ENCODE peak calls at places on chromosome 10, in five cellular contexts. O, P, G, M and W are unnamed samples.

GRCh38 chr10:115082521-115082920 is 10.6 kb upstream of the ATRNL1 start:
- DNase-seq in P (peak; percentile 11), O (no peak), M (peak; percentile 41), G (no peak), W (peak; percentile 80)

GRCh38 chr10:133355266-133355665 is 2.6 kb downstream of the FUOM start:
- DNase-seq in M (no peak), G (no peak), O (no peak), P (no peak), W (no peak)

GRCh38 chr10:52322941-52323340 is 8.9 kb downstream of the DKK1 start:
- DNase-seq in M (no peak), O (no peak), P (peak; percentile 21), G (no peak), W (no peak)

GRCh38 chr10:95181731-95182130 is 12.3 kb upstream of the ACSM6 start:
- DNase-seq in G (no peak), M (no peak), P (peak; percentile 18), O (no peak), W (no peak)

GRCh38 chr10:110208614-110209398 is 1.4 kb downstream of the MXI1 start:
- DNase-seq in O (peak; percentile 49), M (peak; percentile 39), P (peak; percentile 57), G (peak; percentile 64), W (peak; percentile 89)

GRCh38 chr10:114953047-114953446 is 15.1 kb downstream of the TRUB1 start:
- DNase-seq in M (no peak), P (no peak), G (no peak), O (no peak), W (no peak)

GRCh38 chr10:71963351-71963755 is 842 bp upstream of the CHST3 start:
- DNase-seq in M (peak; percentile 50), G (no peak), O (no peak), P (peak; percentile 55), W (peak; percentile 82)

GRCh38 chr10:59885430-59886134 is 20.8 kb downstream of the CCDC6 start:
- DNase-seq in P (no peak), M (no peak), O (no peak), G (no peak), W (no peak)

GRCh38 chr10:86830043-86830591 is 73.7 kb downstream of the BMPR1A start:
- DNase-seq in P (no peak), G (no peak), O (no peak), M (no peak), W (no peak)

GRCh38 chr10:35639651-35640311 is 2.3 kb downstream of the FZD8 start:
- DNase-seq in P (peak; percentile 44), M (peak; percentile 43), G (no peak), O (peak; percentile 31), W (peak; percentile 87)

GRCh38 chr10:12594448-12594944 is 245.1 kb downstream of the CAMK1D start:
- DNase-seq in M (no peak), O (no peak), P (no peak), G (no peak), W (no peak)

GRCh38 chr10:63788152-63788821 is 267.1 kb downstream of the REEP3 start:
- DNase-seq in G (no peak), P (no peak), M (no peak), O (no peak), W (no peak)

GRCh38 chr10:23158370-23158769 is 33.7 kb upstream of the PTF1A start:
- DNase-seq in P (peak; percentile 67), G (no peak), M (peak; percentile 68), O (peak; percentile 73), W (peak; percentile 91)

GRCh38 chr10:14540062-14540461 is 209.3 kb upstream of the FRMD4A start:
- DNase-seq in O (no peak), P (no peak), G (no peak), M (no peak), W (no peak)

GRCh38 chr10:3624367-3624766 is 160.6 kb downstream of the KLF6 start:
- DNase-seq in O (no peak), M (peak; percentile 95), G (no peak), P (peak; percentile 26), W (no peak)

GRCh38 chr10:124653811-124654651 is 90.1 kb downstream of the FAM53B start:
- DNase-seq in G (no peak), M (no peak), P (no peak), O (no peak), W (no peak)

GRCh38 chr10:71218046-71218832 is 5.9 kb downstream of the UNC5B start:
- DNase-seq in M (peak; percentile 72), P (peak; percentile 65), O (no peak), G (no peak), W (no peak)

GRCh38 chr10:74187237-74187636 is 36.2 kb downstream of the ADK start:
- DNase-seq in G (no peak), O (no peak), P (no peak), M (no peak), W (no peak)

GRCh38 chr10:46559231-46559671 is 2.8 kb upstream of the GPRIN2 start:
- DNase-seq in G (peak; percentile 47), M (no peak), P (no peak), O (no peak), W (no peak)

GRCh38 chr10:29204119-29204518 is 84.8 kb upstream of the LYZL1 start:
- DNase-seq in P (no peak), M (no peak), O (no peak), G (no peak), W (no peak)

GRCh38 chr10:15324611-15325010 is 46.5 kb downstream of the FAM171A1 start:
- DNase-seq in M (no peak), G (no peak), P (peak; percentile 58), O (no peak), W (no peak)

GRCh38 chr10:126570631-126571170 is 99.8 kb downstream of the C10orf90 start:
- DNase-seq in P (peak; percentile 51), O (no peak), M (peak; percentile 72), G (no peak), W (peak; percentile 89)

GRCh38 chr10:9602930-9603459 is 1414.7 kb upstream of the CELF2 start:
- DNase-seq in O (no peak), G (no peak), P (no peak), M (no peak), W (no peak)

GRCh38 chr10:12214763-12215218 is 18.8 kb downstream of the CDC123 start:
- DNase-seq in G (no peak), O (peak; percentile 51), P (peak; percentile 69), M (peak; percentile 73), W (no peak)

GRCh38 chr10:61798711-61799110 is 102.8 kb upstream of the ARID5B start:
- DNase-seq in G (no peak), P (peak; percentile 19), M (no peak), O (no peak), W (no peak)

GRCh38 chr10:131655101-131655849 is 245.5 kb upstream of the PPP2R2D start:
- DNase-seq in G (no peak), P (no peak), M (no peak), O (no peak), W (no peak)

GRCh38 chr10:60573342-60573741 is 183.7 kb upstream of the ANK3 start:
- DNase-seq in P (no peak), M (peak; percentile 3), O (no peak), G (no peak), W (peak; percentile 8)

GRCh38 chr10:125840955-125841354 is 17.6 kb downstream of the BCCIP start:
- DNase-seq in O (no peak), G (no peak), P (peak; percentile 36), M (peak; percentile 29), W (peak; percentile 89)

GRCh38 chr10:79229830-79230562 is 117.3 kb upstream of the PPIF start:
- DNase-seq in P (no peak), G (no peak), M (no peak), O (no peak), W (no peak)

GRCh38 chr10:71708301-71708703 is 11.3 kb downstream of the C10orf105 start:
- DNase-seq in M (peak; percentile 43), P (peak; percentile 13), G (peak; percentile 78), O (peak; percentile 38), W (peak; percentile 96)

GRCh38 chr10:34996843-34997242 is 93.3 kb downstream of the CUL2 start:
- DNase-seq in G (no peak), M (peak; percentile 47), P (peak; percentile 48), O (peak; percentile 59), W (no peak)

GRCh38 chr10:43304687-43305333 is 37.9 kb upstream of the RASGEF1A start:
- DNase-seq in M (peak; percentile 30), O (peak; percentile 77), P (peak; percentile 21), G (peak; percentile 86), W (peak; percentile 89)
- H3K4me3 ChIP-seq in M (peak overlapping the region; percentile 43), O (no peak overlapping the region), P (peak overlapping the region; percentile 27), G (peak overlapping the region; percentile 39), W (peak overlapping the region; percentile 53)

GRCh38 chr10:117398014-117398413 is 22.8 kb upstream of the PDZD8 start:
- DNase-seq in P (no peak), G (no peak), M (no peak), O (no peak), W (no peak)

GRCh38 chr10:117399341-117400196 is 24.3 kb upstream of the PDZD8 start:
- DNase-seq in G (no peak), O (no peak), M (no peak), P (no peak), W (no peak)
- H3K4me3 ChIP-seq in G (no peak overlapping the region), O (no peak overlapping the region), M (no peak overlapping the region), P (no peak overlapping the region), W (no peak overlapping the region)

DNA sequence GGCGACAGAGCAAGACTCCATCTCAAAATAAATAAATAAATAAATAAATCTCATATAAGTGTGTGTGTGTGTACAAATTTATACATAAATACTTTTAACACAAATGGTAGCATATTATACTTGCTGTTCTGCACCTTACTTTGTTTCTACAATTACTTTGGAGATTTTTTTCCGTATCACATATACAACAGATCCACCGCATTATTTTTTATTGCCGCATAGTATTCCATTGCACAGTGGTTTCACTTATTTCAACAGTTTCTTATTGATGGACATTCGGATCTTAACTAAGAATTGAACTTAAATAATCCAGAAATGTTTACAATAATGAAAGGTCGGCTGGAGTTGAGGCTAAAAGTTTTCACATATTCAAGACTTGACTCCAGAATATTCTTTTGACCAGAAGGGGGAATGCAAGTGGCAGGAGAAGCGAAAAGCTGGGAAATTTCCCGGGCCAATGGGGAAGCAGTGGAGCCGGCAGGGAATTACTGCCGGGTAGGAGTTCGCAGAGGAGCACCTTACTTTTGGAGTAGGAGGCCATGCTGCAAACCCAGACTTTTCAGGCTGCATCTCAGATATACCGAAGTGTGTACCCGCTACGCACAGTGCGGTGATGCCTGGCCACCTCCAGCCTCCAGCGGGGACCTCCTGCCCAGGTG is 448 bp upstream of the CNNM1 start:
- DNase-seq in P (peak; percentile 38), O (no peak), M (no peak), G (no peak), W (peak; percentile 69)
- H3K4me3 ChIP-seq in P (peak overlapping the region; percentile 35), O (peak overlapping the region; percentile 40), M (peak overlapping the region; percentile 26), G (peak overlapping the region; percentile 43), W (peak overlapping the region; percentile 49)

GRCh38 chr10:101602767-101603398 is 14.8 kb downstream of the DPCD start:
- DNase-seq in O (peak; percentile 65), G (peak; percentile 78), P (peak; percentile 73), M (peak; percentile 80), W (peak; percentile 91)

GRCh38 chr10:101601541-101601940 is 13.4 kb downstream of the DPCD start:
- DNase-seq in P (no peak), M (no peak), G (no peak), O (peak; percentile 14), W (no peak)

GRCh38 chr10:101595591-101596433 is 7.7 kb downstream of the DPCD start:
- DNase-seq in O (no peak), P (no peak), G (no peak), M (peak; percentile 18), W (peak; percentile 66)

DNA sequence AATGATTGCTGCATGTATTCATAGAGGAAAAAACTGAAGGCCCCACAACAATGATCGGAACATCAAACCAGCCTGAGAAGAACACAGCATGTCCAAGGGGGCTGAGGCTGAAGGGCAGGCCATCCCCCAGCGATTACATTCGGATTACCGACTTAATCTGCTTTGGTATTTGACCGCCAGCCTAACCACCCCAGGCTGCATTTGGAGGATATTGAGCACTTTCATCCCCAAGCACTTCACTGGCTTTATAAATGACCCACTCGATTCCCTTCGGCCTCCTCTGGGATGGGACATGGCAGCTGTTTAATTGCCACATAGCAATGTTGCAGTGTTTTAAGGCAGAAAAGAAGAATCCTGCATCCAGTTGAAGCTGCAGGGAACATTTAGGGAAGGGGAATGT is 8.9 kb downstream of the DPCD start:
- DNase-seq in P (no peak), O (no peak), M (no peak), G (no peak), W (no peak)
- H3K4me3 ChIP-seq in P (no peak overlapping the region), O (no peak overlapping the region), M (no peak overlapping the region), G (no peak overlapping the region), W (no peak overlapping the region)